ENCODE peak calls at places on chromosomes 13 and 19, in nine cellular contexts. M, O, U, S, N, C, H, A and V are unnamed samples.

GRCh38 chr19:28466107-28467045 is 746.6 kb downstream of the UQCRFS1 start:
- DNase-seq in M (no peak), O (peak), U (peak), S (peak), N (no peak), C (no peak), H (peak), A (peak), V (peak)

GRCh38 chr19:35715355-35715809 is 2.4 kb upstream of the KMT2B start:
- DNase-seq in M (peak), O (no peak), U (no peak), S (no peak), N (no peak), C (no peak), H (no peak), A (no peak), V (no peak)

GRCh38 chr19:2550431-2551171 is 74.7 kb downstream of the GADD45B start:
- DNase-seq in M (peak), O (no peak), U (peak), S (no peak), N (no peak), C (no peak), H (no peak), A (no peak), V (no peak)

GRCh38 chr19:11356676-11357550 is 1.7 kb downstream of the PLPPR2 start:
- DNase-seq in M (no peak), O (no peak), U (no peak), S (no peak), N (no peak), C (no peak), H (no peak), A (no peak), V (no peak)

GRCh38 chr13:79379274-79379673 is 26.8 kb downstream of the RBM26 start:
- DNase-seq in M (no peak), O (no peak), U (no peak), S (no peak), N (no peak), C (no peak), H (no peak), A (no peak), V (no peak)

GRCh38 chr19:6060600-6061391 is 49.5 kb downstream of the RFX2 start:
- DNase-seq in M (no peak), O (peak), U (no peak), S (peak), N (no peak), C (no peak), H (peak), A (no peak), V (no peak)

GRCh38 chr13:49935171-49936084 is 712 bp downstream of the SPRYD7 start:
- DNase-seq in M (no peak), O (peak), U (peak), S (peak), N (peak), C (no peak), H (no peak), A (no peak), V (peak)

GRCh38 chr13:40252241-40252640 is 414.2 kb downstream of the FOXO1 start:
- DNase-seq in M (no peak), O (no peak), U (no peak), S (no peak), N (no peak), C (no peak), H (no peak), A (no peak), V (no peak)

GRCh38 chr19:48419158-48419920 is 25.9 kb downstream of the GRIN2D start:
- DNase-seq in M (no peak), O (peak), U (no peak), S (peak), N (no peak), C (no peak), H (no peak), A (peak), V (peak)

GRCh38 chr13:105007166-105007808 is 1528.2 kb downstream of the EFNB2 start:
- DNase-seq in M (no peak), O (no peak), U (no peak), S (no peak), N (no peak), C (no peak), H (no peak), A (no peak), V (no peak)

GRCh38 chr13:85243831-85244230 is 555.4 kb downstream of the SLITRK6 start:
- DNase-seq in M (no peak), O (no peak), U (no peak), S (no peak), N (no peak), C (no peak), H (no peak), A (no peak), V (no peak)

GRCh38 chr19:29385191-29385795 is 140.5 kb upstream of the VSTM2B start:
- DNase-seq in M (no peak), O (no peak), U (peak), S (no peak), N (no peak), C (no peak), H (no peak), A (no peak), V (no peak)

GRCh38 chr19:13621413-13621812 is 115.1 kb upstream of the CACNA1A start:
- DNase-seq in M (no peak), O (peak), U (no peak), S (peak), N (no peak), C (no peak), H (no peak), A (no peak), V (no peak)

GRCh38 chr19:32123355-32123940 is 222.0 kb upstream of the ZNF507 start:
- DNase-seq in M (no peak), O (no peak), U (no peak), S (no peak), N (no peak), C (no peak), H (no peak), A (no peak), V (no peak)

GRCh38 chr13:106083620-106084350 is 451.7 kb downstream of the EFNB2 start:
- DNase-seq in M (no peak), O (peak), U (no peak), S (no peak), N (no peak), C (no peak), H (peak), A (no peak), V (peak)

GRCh38 chr19:29683009-29683408 is 17.7 kb downstream of the PLEKHF1 start:
- DNase-seq in M (no peak), O (peak), U (no peak), S (no peak), N (no peak), C (no peak), H (no peak), A (no peak), V (no peak)

GRCh38 chr19:38713865-38714264 is 30.4 kb downstream of the CAPN12 start:
- DNase-seq in M (no peak), O (no peak), U (no peak), S (no peak), N (no peak), C (no peak), H (no peak), A (no peak), V (no peak)

GRCh38 chr13:48255090-48255489 is 22.1 kb downstream of the ITM2B start:
- DNase-seq in M (no peak), O (no peak), U (no peak), S (no peak), N (no peak), C (no peak), H (no peak), A (no peak), V (no peak)